ENCODE peak calls at places on chromosomes 16 and 17, in eight cellular contexts. One of them, this sample, is unnamed.

GRCh38 chr16:26717826-26718225 is 348.9 kb upstream of the C16orf82 start:
- DNase-seq in HepG2: no peak
- DNase-seq in sigmoid colon: no peak
- DNase-seq in A549: no peak
- DNase-seq in tibial nerve: no peak
- DNase-seq in ovary: no peak
- DNase-seq in SK-N-SH: no peak
- DNase-seq in stomach: no peak
- DNase-seq in this sample: no peak

GRCh38 chr17:31532161-31532515 is 140.7 kb downstream of the RAB11FIP4 start:
- DNase-seq in HepG2: no peak
- DNase-seq in sigmoid colon: no peak
- DNase-seq in SK-N-SH: no peak
- DNase-seq in tibial nerve: no peak
- DNase-seq in A549: no peak
- DNase-seq in stomach: no peak
- DNase-seq in ovary: no peak
- DNase-seq in this sample: no peak

GRCh38 chr17:8116779-8117178 is 1.5 kb downstream of the ALOXE3 start:
- DNase-seq in sigmoid colon: no peak
- DNase-seq in HepG2: no peak
- DNase-seq in ovary: no peak
- DNase-seq in tibial nerve: no peak
- DNase-seq in SK-N-SH: no peak
- DNase-seq in stomach: no peak
- DNase-seq in A549: no peak
- DNase-seq in this sample: no peak

GRCh38 chr17:73414171-73414955 is 102.6 kb upstream of the CDC42EP4 start:
- DNase-seq in HepG2: no peak
- DNase-seq in stomach: no peak
- DNase-seq in A549: no peak
- DNase-seq in tibial nerve: no peak
- DNase-seq in sigmoid colon: no peak
- DNase-seq in SK-N-SH: no peak
- DNase-seq in ovary: no peak
- DNase-seq in this sample: no peak

GRCh38 chr17:8163978-8164814 is 1.4 kb upstream of the VAMP2 start:
- DNase-seq in SK-N-SH: no peak
- DNase-seq in HepG2: no peak
- DNase-seq in stomach: peak; percentile 55
- DNase-seq in sigmoid colon: peak; percentile 92
- DNase-seq in A549: peak; percentile 48
- DNase-seq in ovary: peak; percentile 83
- DNase-seq in tibial nerve: no peak
- DNase-seq in this sample: peak; percentile 93

GRCh38 chr16:56741399-56741798 is 11.5 kb downstream of the NUP93 start:
- DNase-seq in stomach: no peak
- DNase-seq in A549: no peak
- DNase-seq in sigmoid colon: no peak
- DNase-seq in SK-N-SH: no peak
- DNase-seq in ovary: no peak
- DNase-seq in tibial nerve: no peak
- DNase-seq in HepG2: no peak
- DNase-seq in this sample: no peak

GRCh38 chr16:27922433-27922832 is 141.1 kb downstream of the GSG1L start:
- DNase-seq in tibial nerve: no peak
- DNase-seq in HepG2: no peak
- DNase-seq in ovary: no peak
- DNase-seq in sigmoid colon: no peak
- DNase-seq in SK-N-SH: no peak
- DNase-seq in A549: no peak
- DNase-seq in stomach: no peak
- DNase-seq in this sample: no peak

GRCh38 chr16:1554826-1555445 is 21.5 kb downstream of the TMEM204 start:
- DNase-seq in tibial nerve: no peak
- DNase-seq in sigmoid colon: no peak
- DNase-seq in SK-N-SH: no peak
- DNase-seq in ovary: no peak
- DNase-seq in A549: no peak
- DNase-seq in HepG2: no peak
- DNase-seq in stomach: no peak
- DNase-seq in this sample: no peak

GRCh38 chr17:8326591-8327583 is 12.8 kb upstream of the ODF4 start:
- DNase-seq in HepG2: no peak
- DNase-seq in sigmoid colon: peak; percentile 72
- DNase-seq in ovary: no peak
- DNase-seq in stomach: peak; percentile 37
- DNase-seq in A549: no peak
- DNase-seq in SK-N-SH: peak; percentile 79
- DNase-seq in tibial nerve: no peak
- DNase-seq in this sample: peak; percentile 70

GRCh38 chr17:38673714-38674012 is 1.1 kb downstream of the EPOP start:
- DNase-seq in stomach: peak; percentile 27
- DNase-seq in ovary: peak; percentile 44
- DNase-seq in sigmoid colon: no peak
- DNase-seq in SK-N-SH: peak; percentile 69
- DNase-seq in A549: peak; percentile 40
- DNase-seq in tibial nerve: no peak
- DNase-seq in HepG2: no peak
- DNase-seq in this sample: no peak

GRCh38 chr16:81366316-81366932 is 51.7 kb downstream of the GAN start:
- DNase-seq in ovary: no peak
- DNase-seq in SK-N-SH: peak; percentile 63
- DNase-seq in A549: peak; percentile 40
- DNase-seq in sigmoid colon: no peak
- DNase-seq in tibial nerve: no peak
- DNase-seq in HepG2: peak; percentile 38
- DNase-seq in stomach: no peak
- DNase-seq in this sample: no peak

GRCh38 chr16:73068546-73069401 is 20.8 kb upstream of the ZFHX3 start:
- DNase-seq in ovary: no peak
- DNase-seq in sigmoid colon: peak; percentile 93
- DNase-seq in A549: no peak
- DNase-seq in tibial nerve: peak; percentile 61
- DNase-seq in HepG2: peak; percentile 63
- DNase-seq in SK-N-SH: no peak
- DNase-seq in stomach: no peak
- DNase-seq in this sample: peak; percentile 69

GRCh38 chr16:69324013-69324531 is 6.3 kb downstream of the PDF start:
- DNase-seq in ovary: no peak
- DNase-seq in tibial nerve: no peak
- DNase-seq in sigmoid colon: no peak
- DNase-seq in HepG2: no peak
- DNase-seq in stomach: peak; percentile 76
- DNase-seq in A549: no peak
- DNase-seq in SK-N-SH: peak; percentile 57
- DNase-seq in this sample: no peak

GRCh38 chr17:27520571-27521185 is 64.4 kb downstream of the KSR1 start:
- DNase-seq in ovary: no peak
- DNase-seq in stomach: no peak
- DNase-seq in sigmoid colon: no peak
- DNase-seq in SK-N-SH: no peak
- DNase-seq in tibial nerve: no peak
- DNase-seq in HepG2: peak; percentile 74
- DNase-seq in A549: no peak
- DNase-seq in this sample: no peak

GRCh38 chr16:2027024-2028010 is 615 bp downstream of the NHERF2 start:
- DNase-seq in A549: no peak
- DNase-seq in SK-N-SH: peak; percentile 72
- DNase-seq in stomach: no peak
- DNase-seq in ovary: peak; percentile 36
- DNase-seq in HepG2: peak; percentile 42
- DNase-seq in tibial nerve: no peak
- DNase-seq in sigmoid colon: no peak
- DNase-seq in this sample: no peak

GRCh38 chr16:23398987-23399805 is 53.8 kb downstream of the COG7 start:
- DNase-seq in HepG2: no peak
- DNase-seq in sigmoid colon: peak; percentile 80
- DNase-seq in stomach: no peak
- DNase-seq in tibial nerve: no peak
- DNase-seq in ovary: no peak
- DNase-seq in SK-N-SH: no peak
- DNase-seq in A549: no peak
- DNase-seq in this sample: no peak

GRCh38 chr16:73196670-73197069 is 148.7 kb upstream of the ZFHX3 start:
- DNase-seq in sigmoid colon: peak; percentile 84
- DNase-seq in HepG2: peak; percentile 70
- DNase-seq in SK-N-SH: peak; percentile 42
- DNase-seq in A549: peak; percentile 80
- DNase-seq in tibial nerve: peak; percentile 69
- DNase-seq in stomach: peak; percentile 80
- DNase-seq in ovary: peak; percentile 33
- DNase-seq in this sample: no peak

GRCh38 chr17:82419471-82419995 is 1.1 kb upstream of the OGFOD3 start:
- DNase-seq in A549: no peak
- DNase-seq in HepG2: no peak
- DNase-seq in SK-N-SH: no peak
- DNase-seq in tibial nerve: no peak
- DNase-seq in ovary: no peak
- DNase-seq in sigmoid colon: no peak
- DNase-seq in stomach: no peak
- DNase-seq in this sample: no peak

GRCh38 chr16:27985981-27986380 is 77.5 kb downstream of the GSG1L start:
- DNase-seq in ovary: no peak
- DNase-seq in tibial nerve: no peak
- DNase-seq in stomach: no peak
- DNase-seq in sigmoid colon: peak; percentile 37
- DNase-seq in A549: no peak
- DNase-seq in SK-N-SH: no peak
- DNase-seq in HepG2: no peak
- DNase-seq in this sample: peak; percentile 4

GRCh38 chr17:64001763-64002529 is 3.8 kb downstream of the PRR29 start:
- DNase-seq in A549: no peak
- DNase-seq in tibial nerve: no peak
- DNase-seq in ovary: no peak
- DNase-seq in HepG2: no peak
- DNase-seq in SK-N-SH: peak; percentile 27
- DNase-seq in stomach: no peak
- DNase-seq in sigmoid colon: peak; percentile 84
- DNase-seq in this sample: peak; percentile 86

GRCh38 chr17:65985571-65985970 is 206.4 kb downstream of the CEP112 start:
- DNase-seq in HepG2: no peak
- DNase-seq in sigmoid colon: no peak
- DNase-seq in stomach: no peak
- DNase-seq in A549: no peak
- DNase-seq in tibial nerve: no peak
- DNase-seq in ovary: no peak
- DNase-seq in SK-N-SH: no peak
- DNase-seq in this sample: no peak

GRCh38 chr16:425082-425718 is at the start of gene RAB11FIP3:
- DNase-seq in SK-N-SH: peak; percentile 97
- DNase-seq in ovary: peak; percentile 84
- DNase-seq in A549: peak; percentile 82
- DNase-seq in sigmoid colon: peak; percentile 93
- DNase-seq in tibial nerve: peak; percentile 64
- DNase-seq in stomach: peak; percentile 80
- DNase-seq in HepG2: peak; percentile 53
- DNase-seq in this sample: peak; percentile 88
- TF ChIP-seq EP300 in SK-N-SH: no peak
- TF ChIP-seq EP300 in ovary: no peak
- TF ChIP-seq EP300 in A549: no peak
- TF ChIP-seq EP300 in sigmoid colon: no peak
- TF ChIP-seq EP300 in tibial nerve: peak; percentile 58
- TF ChIP-seq EP300 in stomach: no peak
- TF ChIP-seq EP300 in HepG2: no peak
- TF ChIP-seq EP300 in this sample: no peak

GRCh38 chr16:84071151-84071550 is 28.6 kb upstream of the SLC38A8 start:
- DNase-seq in A549: no peak
- DNase-seq in tibial nerve: no peak
- DNase-seq in sigmoid colon: no peak
- DNase-seq in ovary: no peak
- DNase-seq in stomach: no peak
- DNase-seq in SK-N-SH: no peak
- DNase-seq in HepG2: no peak
- DNase-seq in this sample: no peak
- TF ChIP-seq CTCF in A549: no peak
- TF ChIP-seq CTCF in tibial nerve: no peak
- TF ChIP-seq CTCF in sigmoid colon: no peak
- TF ChIP-seq CTCF in ovary: no peak
- TF ChIP-seq CTCF in stomach: no peak
- TF ChIP-seq CTCF in SK-N-SH: no peak
- TF ChIP-seq CTCF in HepG2: no peak
- TF ChIP-seq CTCF in this sample: no peak

GRCh38 chr17:2140683-2141082 is 85.8 kb downstream of the HIC1 start:
- DNase-seq in ovary: no peak
- DNase-seq in tibial nerve: no peak
- DNase-seq in stomach: no peak
- DNase-seq in SK-N-SH: no peak
- DNase-seq in sigmoid colon: no peak
- DNase-seq in HepG2: no peak
- DNase-seq in A549: no peak
- DNase-seq in this sample: no peak

GRCh38 chr17:2138318-2138717 is 83.4 kb downstream of the HIC1 start:
- DNase-seq in ovary: no peak
- DNase-seq in SK-N-SH: peak; percentile 79
- DNase-seq in sigmoid colon: no peak
- DNase-seq in A549: no peak
- DNase-seq in tibial nerve: no peak
- DNase-seq in HepG2: no peak
- DNase-seq in stomach: no peak
- DNase-seq in this sample: no peak

GRCh38 chr17:2138768-2139167 is 83.9 kb downstream of the HIC1 start:
- DNase-seq in ovary: no peak
- DNase-seq in sigmoid colon: no peak
- DNase-seq in stomach: no peak
- DNase-seq in A549: no peak
- DNase-seq in HepG2: peak; percentile 34
- DNase-seq in SK-N-SH: peak; percentile 79
- DNase-seq in tibial nerve: no peak
- DNase-seq in this sample: no peak

GRCh38 chr17:2143332-2143731 is 88.4 kb downstream of the HIC1 start:
- DNase-seq in SK-N-SH: no peak
- DNase-seq in HepG2: no peak
- DNase-seq in ovary: no peak
- DNase-seq in tibial nerve: no peak
- DNase-seq in sigmoid colon: no peak
- DNase-seq in A549: no peak
- DNase-seq in stomach: no peak
- DNase-seq in this sample: no peak

GRCh38 chr17:2137342-2138098 is 82.6 kb downstream of the HIC1 start:
- DNase-seq in ovary: no peak
- DNase-seq in sigmoid colon: no peak
- DNase-seq in A549: no peak
- DNase-seq in stomach: no peak
- DNase-seq in HepG2: no peak
- DNase-seq in SK-N-SH: no peak
- DNase-seq in tibial nerve: no peak
- DNase-seq in this sample: no peak
- TF ChIP-seq EP300 in ovary: no peak
- TF ChIP-seq EP300 in sigmoid colon: no peak
- TF ChIP-seq EP300 in A549: no peak
- TF ChIP-seq EP300 in stomach: no peak
- TF ChIP-seq EP300 in HepG2: no peak
- TF ChIP-seq EP300 in SK-N-SH: no peak
- TF ChIP-seq EP300 in tibial nerve: no peak
- TF ChIP-seq EP300 in this sample: no peak

DNA sequence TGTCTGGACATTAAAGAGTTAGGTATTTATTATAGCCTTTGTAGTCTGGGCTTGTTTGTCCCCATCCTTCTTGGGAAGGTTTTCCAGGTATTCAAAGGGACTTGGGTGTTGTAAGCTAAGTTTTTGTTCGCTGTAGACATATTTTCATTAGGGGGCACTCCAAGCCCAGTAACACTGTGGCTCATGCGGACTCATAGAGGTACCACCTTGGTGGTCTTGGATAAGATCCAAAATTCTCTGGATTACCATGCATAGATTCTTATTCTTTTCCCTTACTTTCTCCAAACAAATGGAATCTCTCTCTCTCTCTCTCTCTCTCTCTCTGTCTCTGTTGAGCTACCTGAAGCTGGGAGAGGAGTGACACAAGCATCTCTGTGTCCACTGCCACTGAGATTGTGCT is 48.9 kb downstream of the ERCC4 start:
- DNase-seq in ovary: no peak
- DNase-seq in HepG2: no peak
- DNase-seq in stomach: no peak
- DNase-seq in sigmoid colon: no peak
- DNase-seq in tibial nerve: no peak
- DNase-seq in SK-N-SH: no peak
- DNase-seq in A549: no peak
- DNase-seq in this sample: no peak
- TF ChIP-seq CTCF in ovary: no peak
- TF ChIP-seq CTCF in HepG2: peak; percentile 68
- TF ChIP-seq CTCF in stomach: no peak
- TF ChIP-seq CTCF in sigmoid colon: no peak
- TF ChIP-seq CTCF in tibial nerve: no peak
- TF ChIP-seq CTCF in SK-N-SH: no peak
- TF ChIP-seq CTCF in A549: peak; percentile 9
- TF ChIP-seq CTCF in this sample: no peak

This sample was measured in suprapubic skin.